ENCODE peak calls at places on chromosomes 1 and 21, in four cellular contexts. One of them, this sample, is unnamed.

GRCh38 chr1:165420655-165421054 is 24.3 kb downstream of the RXRG start:
- DNase-seq in SK-N-SH: no peak
- DNase-seq in K562: no peak
- DNase-seq in GM12878: no peak
- DNase-seq in this sample: no peak

GRCh38 chr1:164611754-164612642 is 53.0 kb downstream of the PBX1 start:
- DNase-seq in SK-N-SH: peak; percentile 16
- DNase-seq in K562: no peak
- DNase-seq in GM12878: no peak
- DNase-seq in this sample: no peak

GRCh38 chr1:201191723-201192477 is 1.3 kb downstream of the IGFN1 start:
- DNase-seq in SK-N-SH: no peak
- DNase-seq in K562: peak; percentile 29
- DNase-seq in GM12878: no peak
- DNase-seq in this sample: no peak

GRCh38 chr1:59917026-59917784 is 9.4 kb downstream of the CYP2J2 start:
- DNase-seq in SK-N-SH: no peak
- DNase-seq in K562: no peak
- DNase-seq in GM12878: no peak
- DNase-seq in this sample: no peak

GRCh38 chr1:183025782-183026774 is 2.9 kb downstream of the LAMC1 start:
- DNase-seq in SK-N-SH: no peak
- DNase-seq in K562: no peak
- DNase-seq in GM12878: peak; percentile 51
- DNase-seq in this sample: no peak

GRCh38 chr1:166915941-166916340 is 39.9 kb upstream of the TADA1 start:
- DNase-seq in SK-N-SH: no peak
- DNase-seq in K562: no peak
- DNase-seq in GM12878: no peak
- DNase-seq in this sample: no peak

GRCh38 chr1:116586741-116587143 is 15.9 kb upstream of the CD58 start:
- DNase-seq in SK-N-SH: peak; percentile 57
- DNase-seq in K562: no peak
- DNase-seq in GM12878: no peak
- DNase-seq in this sample: no peak

GRCh38 chr1:245592083-245592460 is 437.3 kb downstream of the KIF26B start:
- DNase-seq in SK-N-SH: no peak
- DNase-seq in K562: no peak
- DNase-seq in GM12878: no peak
- DNase-seq in this sample: no peak

GRCh38 chr1:99986656-99987225 is 16.9 kb downstream of the SLC35A3 start:
- DNase-seq in SK-N-SH: no peak
- DNase-seq in K562: no peak
- DNase-seq in GM12878: no peak
- DNase-seq in this sample: no peak

GRCh38 chr1:181117648-181118449 is 29.3 kb downstream of the IER5 start:
- DNase-seq in SK-N-SH: peak; percentile 48
- DNase-seq in K562: no peak
- DNase-seq in GM12878: no peak
- DNase-seq in this sample: no peak

GRCh38 chr1:113325039-113325438 is 65.3 kb upstream of the MAGI3 start:
- DNase-seq in SK-N-SH: no peak
- DNase-seq in K562: peak; percentile 30
- DNase-seq in GM12878: no peak
- DNase-seq in this sample: no peak

GRCh38 chr1:52771384-52771783 is 45.1 kb downstream of the ZYG11B start:
- DNase-seq in SK-N-SH: no peak
- DNase-seq in K562: no peak
- DNase-seq in GM12878: no peak
- DNase-seq in this sample: no peak

GRCh38 chr1:199089393-199090122 is 450.7 kb downstream of the PTPRC start:
- DNase-seq in SK-N-SH: no peak
- DNase-seq in K562: no peak
- DNase-seq in GM12878: peak; percentile 60
- DNase-seq in this sample: no peak

GRCh38 chr21:34126691-34127090 is 53.3 kb downstream of the MRPS6 start:
- DNase-seq in SK-N-SH: no peak
- DNase-seq in K562: no peak
- DNase-seq in GM12878: no peak
- DNase-seq in this sample: no peak

GRCh38 chr1:230270185-230270939 is 155.8 kb downstream of the PGBD5 start:
- DNase-seq in SK-N-SH: peak; percentile 66
- DNase-seq in K562: peak; percentile 12
- DNase-seq in GM12878: peak; percentile 23
- DNase-seq in this sample: no peak

GRCh38 chr1:186112280-186112679 is 262.8 kb downstream of the TPR start:
- DNase-seq in SK-N-SH: no peak
- DNase-seq in K562: peak; percentile 96
- DNase-seq in GM12878: no peak
- DNase-seq in this sample: no peak

GRCh38 chr1:7341145-7341900 is 429.8 kb upstream of the VAMP3 start:
- DNase-seq in SK-N-SH: peak; percentile 82
- DNase-seq in K562: no peak
- DNase-seq in GM12878: no peak
- DNase-seq in this sample: no peak

GRCh38 chr21:16908087-16908486 is 604.8 kb upstream of the CXADR start:
- DNase-seq in SK-N-SH: no peak
- DNase-seq in K562: no peak
- DNase-seq in GM12878: no peak
- DNase-seq in this sample: no peak

GRCh38 chr1:36408479-36408878 is 10.8 kb upstream of the LSM10 start:
- DNase-seq in SK-N-SH: peak; percentile 67
- DNase-seq in K562: no peak
- DNase-seq in GM12878: no peak
- DNase-seq in this sample: no peak

GRCh38 chr1:67532452-67533216 is 102.4 kb upstream of the SERBP1 start:
- DNase-seq in SK-N-SH: peak; percentile 70
- DNase-seq in K562: peak; percentile 84
- DNase-seq in GM12878: peak; percentile 15
- DNase-seq in this sample: peak; percentile 7

GRCh38 chr1:19220991-19221390 is 10.9 kb upstream of the UBR4 start:
- DNase-seq in SK-N-SH: no peak
- DNase-seq in K562: no peak
- DNase-seq in GM12878: no peak
- DNase-seq in this sample: peak; percentile 67

GRCh38 chr1:167212025-167212424 is 8.7 kb upstream of the POU2F1 start:
- DNase-seq in SK-N-SH: no peak
- DNase-seq in K562: no peak
- DNase-seq in GM12878: no peak
- DNase-seq in this sample: no peak

GRCh38 chr21:37219766-37220432 is 47.2 kb downstream of the VPS26C start:
- DNase-seq in SK-N-SH: no peak
- DNase-seq in K562: no peak
- DNase-seq in GM12878: no peak
- DNase-seq in this sample: no peak

GRCh38 chr1:27296773-27297214 is 25.2 kb upstream of the TMEM222 start:
- DNase-seq in SK-N-SH: peak; percentile 75
- DNase-seq in K562: peak; percentile 81
- DNase-seq in GM12878: no peak
- DNase-seq in this sample: peak; percentile 12

GRCh38 chr1:203954788-203955552 is 93.6 kb downstream of the SNRPE start:
- DNase-seq in SK-N-SH: no peak
- DNase-seq in K562: peak; percentile 5
- DNase-seq in GM12878: no peak
- DNase-seq in this sample: peak; percentile 98

GRCh38 chr1:117686907-117687306 is 81.1 kb downstream of the TENT5C start:
- DNase-seq in SK-N-SH: no peak
- DNase-seq in K562: no peak
- DNase-seq in GM12878: no peak
- DNase-seq in this sample: no peak

GRCh38 chr1:183022202-183023145 is 746 bp upstream of the LAMC1 start:
- DNase-seq in SK-N-SH: peak; percentile 37
- DNase-seq in K562: peak; percentile 63
- DNase-seq in GM12878: peak; percentile 49
- DNase-seq in this sample: no peak

GRCh38 chr1:24351918-24352637 is 32.9 kb downstream of the GRHL3 start:
- DNase-seq in SK-N-SH: no peak
- DNase-seq in K562: peak; percentile 25
- DNase-seq in GM12878: no peak
- DNase-seq in this sample: no peak

GRCh38 chr1:5991784-5992033 is 516 bp downstream of the NPHP4 start:
- DNase-seq in SK-N-SH: peak; percentile 89
- DNase-seq in K562: no peak
- DNase-seq in GM12878: no peak
- DNase-seq in this sample: no peak

GRCh38 chr1:16677552-16678423 is 11.0 kb upstream of the RNU1-3 start:
- DNase-seq in SK-N-SH: peak; percentile 48
- DNase-seq in K562: peak; percentile 92
- DNase-seq in GM12878: peak; percentile 24
- DNase-seq in this sample: peak; percentile 71

GRCh38 chr1:119582801-119583200 is 65.3 kb downstream of the ZNF697 start:
- DNase-seq in SK-N-SH: peak; percentile 19
- DNase-seq in K562: peak; percentile 66
- DNase-seq in GM12878: no peak
- DNase-seq in this sample: peak; percentile 71
- TF ChIP-seq GABPA in SK-N-SH: no peak
- TF ChIP-seq GABPA in K562: no peak
- TF ChIP-seq GABPA in GM12878: no peak
- TF ChIP-seq GABPA in this sample: no peak

DNA sequence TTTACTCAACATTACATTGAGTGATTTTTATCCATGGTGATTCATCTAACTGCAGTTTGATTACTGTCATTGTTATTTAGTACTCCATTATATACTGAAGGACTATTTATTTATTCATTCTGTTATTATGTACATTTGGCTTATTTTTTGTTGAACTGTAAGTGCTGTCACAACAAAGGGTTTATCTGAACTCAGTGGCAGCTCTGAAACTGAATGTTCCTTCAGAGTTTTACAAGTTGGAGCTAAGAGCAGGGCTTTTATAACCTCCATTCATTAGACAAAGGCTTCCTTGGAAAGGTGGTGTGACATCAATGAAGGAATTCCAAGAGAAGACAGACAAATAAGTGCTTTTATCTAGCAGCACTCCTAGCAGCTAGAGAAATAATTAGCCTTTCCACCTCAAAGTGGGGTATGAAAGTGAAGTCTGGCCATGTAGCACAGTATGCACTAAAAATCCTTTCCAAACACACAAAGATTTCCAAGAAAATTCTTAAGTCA is 83.3 kb upstream of the GORAB start:
- DNase-seq in SK-N-SH: no peak
- DNase-seq in K562: no peak
- DNase-seq in GM12878: no peak
- DNase-seq in this sample: no peak
- TF ChIP-seq GABPA in SK-N-SH: no peak
- TF ChIP-seq GABPA in K562: no peak
- TF ChIP-seq GABPA in GM12878: no peak
- TF ChIP-seq GABPA in this sample: no peak

GRCh38 chr21:44779417-44780139 is 22.0 kb downstream of the UBE2G2 start:
- DNase-seq in SK-N-SH: no peak
- DNase-seq in K562: no peak
- DNase-seq in GM12878: no peak
- DNase-seq in this sample: no peak
- TF ChIP-seq GABPA in SK-N-SH: no peak
- TF ChIP-seq GABPA in K562: no peak
- TF ChIP-seq GABPA in GM12878: no peak
- TF ChIP-seq GABPA in this sample: no peak

GRCh38 chr1:209613351-209614150 is 30.0 kb downstream of the CAMK1G start:
- DNase-seq in SK-N-SH: no peak
- DNase-seq in K562: no peak
- DNase-seq in GM12878: no peak
- DNase-seq in this sample: no peak

GRCh38 chr1:209610378-209610905 is 26.9 kb downstream of the CAMK1G start:
- DNase-seq in SK-N-SH: no peak
- DNase-seq in K562: no peak
- DNase-seq in GM12878: no peak
- DNase-seq in this sample: no peak

GRCh38 chr1:209612646-209613350 is 29.3 kb downstream of the CAMK1G start:
- DNase-seq in SK-N-SH: no peak
- DNase-seq in K562: no peak
- DNase-seq in GM12878: no peak
- DNase-seq in this sample: no peak

GRCh38 chr1:209614151-209614420 is 30.6 kb downstream of the CAMK1G start:
- DNase-seq in SK-N-SH: no peak
- DNase-seq in K562: no peak
- DNase-seq in GM12878: no peak
- DNase-seq in this sample: no peak

DNA sequence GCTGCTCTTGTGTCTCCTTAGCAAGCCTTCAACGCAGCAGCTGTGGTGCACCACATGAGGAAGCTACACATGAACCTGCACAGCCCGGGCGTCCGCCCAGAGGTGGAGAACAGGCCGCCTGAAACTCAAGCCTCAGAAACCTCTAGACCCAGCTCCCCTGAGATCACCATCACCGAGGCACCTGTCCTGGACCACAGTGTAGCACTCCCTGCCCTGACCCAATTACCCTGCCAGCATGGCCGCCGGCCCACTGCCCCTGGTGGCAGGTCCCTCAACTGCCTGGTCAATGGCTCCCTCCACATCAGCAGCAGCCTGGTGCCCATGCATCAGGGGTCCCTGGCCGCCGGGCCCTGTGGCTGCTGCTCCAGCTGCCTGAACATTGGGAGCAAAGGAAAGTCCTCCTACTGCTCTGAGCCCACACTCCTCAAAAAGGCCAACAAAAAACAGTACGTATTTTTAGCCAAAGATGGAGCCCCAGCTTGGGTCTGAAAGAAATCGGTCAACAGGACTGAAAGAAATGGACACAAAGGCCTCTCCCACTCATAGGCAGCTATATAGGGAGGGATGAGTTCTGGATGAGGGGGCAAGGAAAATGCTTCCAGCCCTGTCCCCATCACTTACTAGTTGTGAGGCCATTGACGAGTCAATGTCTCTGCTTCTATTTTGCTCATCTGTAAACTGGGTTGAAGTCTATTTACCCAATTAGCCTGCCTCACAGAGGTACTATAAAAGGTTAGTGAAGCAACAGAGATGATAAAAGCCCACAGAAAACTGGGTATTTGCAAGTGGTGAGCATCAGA is 28.5 kb downstream of the CAMK1G start:
- DNase-seq in SK-N-SH: no peak
- DNase-seq in K562: no peak
- DNase-seq in GM12878: no peak
- DNase-seq in this sample: no peak
- TF ChIP-seq GABPA in SK-N-SH: no peak
- TF ChIP-seq GABPA in K562: no peak
- TF ChIP-seq GABPA in GM12878: no peak
- TF ChIP-seq GABPA in this sample: no peak

GRCh38 chr1:153535664-153536585 is at the start of gene S100A6:
- DNase-seq in SK-N-SH: peak; percentile 85
- DNase-seq in K562: no peak
- DNase-seq in GM12878: no peak
- DNase-seq in this sample: peak; percentile 85
- TF ChIP-seq GABPA in SK-N-SH: no peak
- TF ChIP-seq GABPA in K562: no peak
- TF ChIP-seq GABPA in GM12878: no peak
- TF ChIP-seq GABPA in this sample: no peak

DNA sequence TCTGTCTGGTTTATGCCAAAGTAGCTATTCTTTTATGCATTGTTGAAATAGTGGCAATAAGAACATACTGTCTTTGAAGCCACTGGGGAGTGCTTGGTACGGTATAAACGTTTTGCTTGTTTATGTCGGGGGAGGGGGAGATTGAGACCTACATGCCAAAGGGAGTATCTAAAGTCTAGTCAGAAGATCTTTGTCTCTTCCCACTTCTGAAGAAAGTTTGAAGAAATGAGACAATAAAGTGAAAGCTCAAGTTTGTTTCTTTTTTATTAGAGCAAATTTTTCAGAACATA is 6.8 kb downstream of the AKIRIN1 start:
- DNase-seq in SK-N-SH: no peak
- DNase-seq in K562: no peak
- DNase-seq in GM12878: no peak
- DNase-seq in this sample: no peak
- TF ChIP-seq GABPA in SK-N-SH: no peak
- TF ChIP-seq GABPA in K562: no peak
- TF ChIP-seq GABPA in GM12878: no peak
- TF ChIP-seq GABPA in this sample: no peak